ENCODE peak calls at places on chromosomes 2 and 18, in ten cellular contexts. I is WTC11, E is suprapubic skin, B is upper lobe of right lung, X is smooth muscle cell of the brain vasculature, O is bronchial epithelial cell, G is AG04450, D is prostate gland, W is NCI-H1694 treated with DMSO at 0.1 percent for 48 hours, R is cardiac fibroblast. C is an unnamed sample.

GRCh38 chr2:126317797-126318431 is 338.0 kb upstream of the GYPC start:
- DNase-seq in I (no peak), E (no peak), B (no peak), X (no peak), O (no peak), G (no peak), D (no peak), W (no peak), R (no peak), C (no peak)

GRCh38 chr18:74849316-74849715 is 251.6 kb downstream of the ZNF407 start:
- DNase-seq in I (no peak), E (no peak), B (no peak), X (no peak), O (no peak), G (no peak), D (no peak), W (no peak), R (no peak), C (no peak)

GRCh38 chr2:28408764-28409599 is 16.3 kb downstream of the FOSL2 start:
- DNase-seq in I (no peak), E (no peak), B (peak; percentile 74), X (peak; percentile 84), O (peak; percentile 76), G (no peak), D (no peak), W (no peak), R (peak; percentile 82), C (no peak)

GRCh38 chr2:106267997-106268396 is 73.9 kb upstream of the UXS1 start:
- DNase-seq in I (no peak), E (peak; percentile 54), B (no peak), X (no peak), O (no peak), G (no peak), D (no peak), W (no peak), R (no peak), C (no peak)

GRCh38 chr2:150625300-150625699 is 137.8 kb upstream of the RND3 start:
- DNase-seq in I (no peak), E (no peak), B (no peak), X (no peak), O (peak; percentile 93), G (no peak), D (no peak), W (no peak), R (peak; percentile 69), C (no peak)

GRCh38 chr2:127504552-127505460 is 21.5 kb downstream of the IWS1 start:
- DNase-seq in I (no peak), E (no peak), B (no peak), X (no peak), O (no peak), G (no peak), D (no peak), W (no peak), R (peak; percentile 33), C (no peak)

GRCh38 chr2:162073776-162074578 is at the start of gene DPP4:
- DNase-seq in I (peak; percentile 59), E (peak; percentile 75), B (peak; percentile 81), X (no peak), O (no peak), G (no peak), D (peak; percentile 7), W (no peak), R (peak; percentile 36), C (no peak)

GRCh38 chr18:55403555-55403954 is 184.4 kb downstream of the TCF4 start:
- DNase-seq in I (no peak), E (no peak), B (no peak), X (no peak), O (no peak), G (no peak), D (no peak), W (no peak), R (no peak), C (no peak)

GRCh38 chr2:148530350-148530749 is 114.2 kb upstream of the EPC2 start:
- DNase-seq in I (no peak), E (no peak), B (no peak), X (no peak), O (no peak), G (no peak), D (no peak), W (no peak), R (no peak), C (no peak)

GRCh38 chr2:132037527-132038178 is 124.1 kb downstream of the ANKRD30BL start:
- DNase-seq in I (peak; percentile 65), E (no peak), B (peak; percentile 58), X (no peak), O (no peak), G (no peak), D (no peak), W (peak; percentile 72), R (no peak), C (no peak)

GRCh38 chr2:234290671-234291070 is 206.2 kb downstream of the ARL4C start:
- DNase-seq in I (no peak), E (no peak), B (no peak), X (no peak), O (peak; percentile 70), G (no peak), D (no peak), W (no peak), R (no peak), C (peak; percentile 90)

GRCh38 chr2:36277146-36277808 is 78.3 kb upstream of the CRIM1 start:
- DNase-seq in I (no peak), E (no peak), B (no peak), X (no peak), O (peak; percentile 98), G (peak; percentile 77), D (no peak), W (no peak), R (peak; percentile 94), C (no peak)

GRCh38 chr2:202023198-202023903 is 10.3 kb upstream of the FZD7 start:
- DNase-seq in I (peak; percentile 76), E (no peak), B (peak; percentile 78), X (no peak), O (no peak), G (no peak), D (no peak), W (peak; percentile 19), R (no peak), C (no peak)

GRCh38 chr2:233915133-233915532 is 2.0 kb upstream of the TRPM8 start:
- DNase-seq in I (no peak), E (no peak), B (no peak), X (no peak), O (peak; percentile 18), G (no peak), D (no peak), W (peak; percentile 1), R (peak; percentile 10), C (no peak)

GRCh38 chr2:215727507-215728503 is 285.5 kb downstream of the MREG start:
- DNase-seq in I (no peak), E (no peak), B (no peak), X (no peak), O (peak; percentile 30), G (no peak), D (no peak), W (no peak), R (peak; percentile 87), C (no peak)

GRCh38 chr18:812123-812672 is at the start of gene YES1:
- DNase-seq in I (peak; percentile 83), E (no peak), B (peak; percentile 91), X (peak; percentile 29), O (peak; percentile 40), G (peak; percentile 21), D (peak; percentile 81), W (no peak), R (peak; percentile 71), C (peak; percentile 96)

GRCh38 chr2:231924889-231925275 is 1.3 kb downstream of the NPPC start:
- DNase-seq in I (no peak), E (no peak), B (no peak), X (no peak), O (no peak), G (no peak), D (no peak), W (no peak), R (no peak), C (no peak)

GRCh38 chr18:50195689-50196088 is 742 bp upstream of the MYO5B start:
- DNase-seq in I (no peak), E (no peak), B (no peak), X (no peak), O (no peak), G (no peak), D (no peak), W (no peak), R (no peak), C (no peak)

GRCh38 chr2:30288576-30288975 is 57.2 kb downstream of the LBH start:
- DNase-seq in I (no peak), E (no peak), B (no peak), X (no peak), O (no peak), G (no peak), D (no peak), W (no peak), R (no peak), C (no peak)

GRCh38 chr18:58670561-58671121 is 624 bp upstream of the MALT1 start:
- DNase-seq in I (peak; percentile 29), E (peak; percentile 82), B (no peak), X (no peak), O (peak; percentile 25), G (no peak), D (no peak), W (no peak), R (no peak), C (no peak)

GRCh38 chr18:48790869-48791635 is 159.7 kb downstream of the SMAD7 start:
- DNase-seq in I (peak; percentile 5), E (peak; percentile 62), B (peak; percentile 58), X (no peak), O (no peak), G (no peak), D (no peak), W (no peak), R (no peak), C (no peak)

GRCh38 chr2:98026927-98027522 is 31.3 kb upstream of the TMEM131 start:
- DNase-seq in I (no peak), E (no peak), B (no peak), X (no peak), O (no peak), G (no peak), D (no peak), W (no peak), R (no peak), C (no peak)

GRCh38 chr2:10878268-10878915 is 33.3 kb upstream of the KCNF1 start:
- DNase-seq in I (no peak), E (peak; percentile 76), B (no peak), X (no peak), O (no peak), G (no peak), D (no peak), W (no peak), R (no peak), C (peak; percentile 70)

GRCh38 chr2:50480507-50480906 is 551.4 kb downstream of the NRXN1 start:
- DNase-seq in I (no peak), E (no peak), B (no peak), X (no peak), O (no peak), G (no peak), D (no peak), W (no peak), R (no peak), C (no peak)

GRCh38 chr2:149652925-149653324 is 65.3 kb upstream of the MMADHC start:
- DNase-seq in I (no peak), E (no peak), B (no peak), X (no peak), O (no peak), G (no peak), D (no peak), W (no peak), R (peak; percentile 17), C (no peak)

GRCh38 chr2:38010995-38011394 is 65.0 kb downstream of the CYP1B1 start:
- DNase-seq in I (no peak), E (no peak), B (no peak), X (no peak), O (peak; percentile 5), G (no peak), D (no peak), W (no peak), R (peak; percentile 14), C (no peak)

GRCh38 chr18:57210101-57210661 is 63.3 kb downstream of the BOD1L2 start:
- DNase-seq in I (peak; percentile 52), E (no peak), B (no peak), X (peak; percentile 32), O (peak; percentile 85), G (peak; percentile 34), D (peak; percentile 22), W (peak; percentile 34), R (peak; percentile 71), C (peak; percentile 26)

GRCh38 chr2:30684026-30684425 is 123.2 kb downstream of the CAPN13 start:
- DNase-seq in I (no peak), E (no peak), B (no peak), X (no peak), O (no peak), G (no peak), D (no peak), W (no peak), R (no peak), C (no peak)

C was measured in lower leg skin.